ENCODE peak calls at places on chromosomes 16 and 17, in ten cellular contexts. L is GM20000; O is ACHN; P is heart left ventricle; V is GM23338; H is HFFc6; Y is HEK293T; D is stimulated activated CD4-positive, alpha-beta T cell treated with anti-CD3 and anti-CD28 coated beads, Interleukin-4, amount 100 ng/mL, for 24 hours; N is lower lobe of right lung; M is stimulated activated CD8-positive, alpha-beta memory T cell treated with anti-CD3 and anti-CD28 coated beads, Interleukin-2, amount 100 ng/mL, for 48 hours. Z is an unnamed sample.

GRCh38 chr17:61415374-61416210 is 15.9 kb downstream of the TBX2 start:
- DNase-seq in L (peak; percentile 6), O (no peak), P (no peak), V (no peak), H (no peak), Y (no peak), D (no peak), N (no peak), M (no peak), Z (no peak)

GRCh38 chr17:56598471-56598870 is 5.0 kb downstream of the NOG start:
- DNase-seq in L (no peak), O (peak; percentile 90), P (no peak), V (peak; percentile 27), H (peak; percentile 64), Y (no peak), D (no peak), N (no peak), M (no peak), Z (no peak)

GRCh38 chr17:75481194-75482059 is 25.0 kb downstream of the TMEM94 start:
- DNase-seq in L (no peak), O (no peak), P (no peak), V (no peak), H (no peak), Y (no peak), D (no peak), N (no peak), M (no peak), Z (peak; percentile 23)

GRCh38 chr17:1241904-1242303 is 28.3 kb upstream of the BHLHA9 start:
- DNase-seq in L (no peak), O (no peak), P (no peak), V (no peak), H (no peak), Y (no peak), D (no peak), N (no peak), M (no peak), Z (no peak)

GRCh38 chr16:82364690-82365089 is 194.7 kb upstream of the MPHOSPH6 start:
- DNase-seq in L (no peak), O (no peak), P (no peak), V (no peak), H (no peak), Y (no peak), D (no peak), N (no peak), M (no peak), Z (no peak)

GRCh38 chr16:56848955-56849689 is 15.9 kb upstream of the SLC12A3 start:
- DNase-seq in L (no peak), O (peak; percentile 91), P (no peak), V (no peak), H (peak; percentile 70), Y (no peak), D (no peak), N (no peak), M (no peak), Z (no peak)

GRCh38 chr17:56880133-56880532 is 33.7 kb downstream of the TRIM25 start:
- DNase-seq in L (no peak), O (no peak), P (no peak), V (no peak), H (no peak), Y (no peak), D (no peak), N (no peak), M (no peak), Z (no peak)

GRCh38 chr17:81329927-81330883 is 35.1 kb upstream of the SLC38A10 start:
- DNase-seq in L (no peak), O (peak; percentile 15), P (no peak), V (peak; percentile 40), H (no peak), Y (peak; percentile 53), D (no peak), N (no peak), M (no peak), Z (no peak)

GRCh38 chr16:70433456-70434103 is 5.3 kb downstream of the ST3GAL2 start:
- DNase-seq in L (no peak), O (no peak), P (peak; percentile 64), V (no peak), H (peak; percentile 69), Y (no peak), D (no peak), N (no peak), M (no peak), Z (peak; percentile 67)

GRCh38 chr16:14609716-14610115 is 20.3 kb downstream of the PARN start:
- DNase-seq in L (no peak), O (no peak), P (no peak), V (no peak), H (no peak), Y (no peak), D (no peak), N (no peak), M (no peak), Z (no peak)

GRCh38 chr16:8712589-8713361 is 38.4 kb downstream of the ABAT start:
- DNase-seq in L (no peak), O (no peak), P (no peak), V (peak; percentile 82), H (no peak), Y (peak; percentile 15), D (no peak), N (no peak), M (no peak), Z (no peak)

GRCh38 chr16:69476920-69477418 is 52.5 kb downstream of the CYB5B start:
- DNase-seq in L (no peak), O (peak; percentile 95), P (no peak), V (no peak), H (peak; percentile 96), Y (peak; percentile 27), D (no peak), N (no peak), M (no peak), Z (no peak)

Z was measured in left cardiac atrium.